ENCODE peak calls at places on chromosomes 2 and 18, in nine cellular contexts. I, L, Z, X, G, M, U, W and T are unnamed samples.

GRCh38 chr18:449374-449773 is 51.1 kb downstream of the COLEC12 start:
- DNase-seq in L (peak), G (no peak), M (peak), I (no peak), W (peak), X (peak), Z (no peak), U (no peak), T (no peak)

GRCh38 chr2:226137201-226137811 is 662.3 kb downstream of the IRS1 start:
- DNase-seq in X (peak), Z (no peak), M (no peak), L (no peak), U (no peak), I (no peak), W (no peak), G (no peak), T (no peak)

GRCh38 chr2:233990261-233990798 is 60.2 kb upstream of the SPP2 start:
- DNase-seq in L (peak), G (no peak), Z (no peak), U (no peak), W (no peak), I (no peak), X (no peak), M (no peak), T (peak)

GRCh38 chr2:239928457-239929350 is 96.4 kb downstream of the NDUFA10 start:
- DNase-seq in Z (no peak), U (peak), X (no peak), M (no peak), I (peak), L (peak), G (peak), W (peak), T (no peak)

GRCh38 chr18:46071894-46072867 is at the start of gene PSTPIP2:
- DNase-seq in L (peak), G (no peak), Z (peak), X (peak), I (peak), U (no peak), M (peak), W (peak), T (peak)

GRCh38 chr2:28406276-28407096 is 13.8 kb downstream of the FOSL2 start:
- DNase-seq in G (no peak), W (no peak), X (peak), I (no peak), U (no peak), M (no peak), Z (no peak), L (peak), T (no peak)

GRCh38 chr2:188369365-188369764 is 77.7 kb downstream of the GULP1 start:
- DNase-seq in Z (peak), U (no peak), I (no peak), X (peak), M (peak), W (peak), G (peak), L (peak), T (no peak)

GRCh38 chr18:77191241-77191751 is 58.4 kb upstream of the GALR1 start:
- DNase-seq in M (no peak), Z (no peak), W (no peak), X (no peak), L (no peak), I (no peak), U (no peak), G (no peak), T (no peak)

GRCh38 chr2:136917281-136917680 is 151.9 kb downstream of the THSD7B start:
- DNase-seq in U (peak), G (no peak), L (no peak), M (no peak), I (no peak), Z (no peak), W (peak), X (no peak), T (no peak)

GRCh38 chr18:78905334-78905733 is 74.3 kb upstream of the SALL3 start:
- DNase-seq in M (no peak), G (no peak), I (no peak), U (no peak), Z (no peak), L (no peak), X (no peak), W (peak), T (no peak)

GRCh38 chr2:144659731-144660275 is 139.9 kb upstream of the ZEB2 start:
- DNase-seq in L (peak), Z (no peak), M (no peak), W (no peak), G (no peak), U (no peak), I (no peak), X (no peak), T (no peak)

GRCh38 chr2:44211183-44211582 is 42.5 kb downstream of the PPM1B start:
- DNase-seq in U (no peak), W (no peak), M (no peak), L (no peak), Z (no peak), G (no peak), I (no peak), X (no peak), T (no peak)

GRCh38 chr2:226333388-226333787 is 466.2 kb downstream of the IRS1 start:
- DNase-seq in X (no peak), M (no peak), G (no peak), W (no peak), Z (no peak), U (no peak), I (no peak), L (no peak), T (no peak)

GRCh38 chr2:217902281-217903141 is 100.3 kb downstream of the TNS1 start:
- DNase-seq in X (peak), Z (no peak), I (peak), U (no peak), M (no peak), G (no peak), L (peak), W (no peak), T (no peak)

GRCh38 chr2:101364878-101365277 is 22.4 kb downstream of the CREG2 start:
- DNase-seq in X (no peak), Z (no peak), G (no peak), W (no peak), L (no peak), I (no peak), M (no peak), U (no peak), T (no peak)

GRCh38 chr2:48107326-48107925 is 201.1 kb upstream of the FBXO11 start:
- DNase-seq in I (no peak), M (no peak), Z (no peak), X (peak), G (no peak), L (no peak), W (peak), U (no peak), T (no peak)

GRCh38 chr2:28674713-28675068 is 76.9 kb upstream of the PPP1CB start:
- DNase-seq in M (no peak), L (no peak), G (no peak), I (no peak), U (no peak), X (no peak), Z (no peak), W (no peak), T (no peak)

GRCh38 chr2:219298759-219299371 is 10.3 kb downstream of the PTPRN start:
- DNase-seq in Z (peak), G (peak), U (peak), M (peak), W (peak), L (peak), I (peak), X (peak), T (peak)

GRCh38 chr2:4674007-4674406 is 970.6 kb downstream of the DCDC2C start:
- DNase-seq in G (no peak), M (no peak), X (no peak), L (no peak), I (no peak), U (no peak), Z (peak), W (no peak), T (no peak)